ENCODE peak calls at places on chromosomes 16 and 17, in five cellular contexts. N is GM13976, S is tibial artery, L is IMR-90, V is GM12865. F is an unnamed sample.
A peak's percentile ranks its signal among the peaks of the same experiment; 100 is the strongest.

GRCh38 chr17:35244345-35245195 is 1.7 kb downstream of the SLFN5 start:
- DNase-seq in N (peak; percentile 42), S (peak; percentile 85), L (peak; percentile 81), V (peak; percentile 45), F (peak; percentile 99)

GRCh38 chr16:49343291-49343690 is 30.3 kb upstream of the C16orf78 start:
- DNase-seq in N (no peak), S (no peak), L (no peak), V (no peak), F (no peak)

GRCh38 chr17:65556910-65557348 is 4.5 kb downstream of the AXIN2 start:
- DNase-seq in N (no peak), S (no peak), L (no peak), V (no peak), F (no peak)

GRCh38 chr16:815861-816260 is 15.3 kb upstream of the GNG13 start:
- DNase-seq in N (no peak), S (no peak), L (no peak), V (no peak), F (no peak)

GRCh38 chr16:69428652-69429051 is 4.2 kb downstream of the CYB5B start:
- DNase-seq in N (no peak), S (no peak), L (no peak), V (no peak), F (no peak)

GRCh38 chr16:11229906-11230305 is 26.1 kb downstream of the SOCS1 start:
- DNase-seq in N (no peak), S (no peak), L (no peak), V (no peak), F (no peak)

GRCh38 chr16:3458852-3459361 is 15.4 kb downstream of the NAA60 start:
- DNase-seq in N (no peak), S (no peak), L (peak; percentile 15), V (peak; percentile 24), F (peak; percentile 16)

GRCh38 chr17:21193031-21193430 is 20.9 kb downstream of the TMEM11 start:
- DNase-seq in N (no peak), S (no peak), L (no peak), V (no peak), F (peak; percentile 23)

GRCh38 chr17:67974598-67975066 is 21.6 kb downstream of the C17orf58 start:
- DNase-seq in N (no peak), S (no peak), L (no peak), V (no peak), F (no peak)

GRCh38 chr16:74603848-74604247 is 3.1 kb downstream of the GLG1 start:
- DNase-seq in N (no peak), S (peak; percentile 52), L (peak; percentile 21), V (no peak), F (no peak)

GRCh38 chr16:8848231-8848938 is 20.4 kb downstream of the CARHSP1 start:
- DNase-seq in N (peak; percentile 16), S (peak; percentile 60), L (no peak), V (no peak), F (no peak)

GRCh38 chr17:62614142-62614541 is 13.3 kb upstream of the MRC2 start:
- DNase-seq in N (no peak), S (no peak), L (peak; percentile 92), V (no peak), F (no peak)

GRCh38 chr17:13143001-13143400 is 125.2 kb upstream of the ELAC2 start:
- DNase-seq in N (no peak), S (no peak), L (no peak), V (no peak), F (no peak)

GRCh38 chr17:64200080-64201042 is 62.7 kb downstream of the TEX2 start:
- DNase-seq in N (no peak), S (no peak), L (peak; percentile 67), V (peak; percentile 41), F (peak; percentile 53)

GRCh38 chr17:62092784-62093183 is 27.7 kb upstream of the MED13 start:
- DNase-seq in N (no peak), S (no peak), L (no peak), V (no peak), F (no peak)

GRCh38 chr16:67372664-67373063 is 20.6 kb downstream of the TPPP3 start:
- DNase-seq in N (no peak), S (no peak), L (peak; percentile 36), V (peak; percentile 21), F (no peak)

GRCh38 chr16:81536648-81537047 is 92.0 kb downstream of the CMIP start:
- DNase-seq in N (no peak), S (no peak), L (no peak), V (no peak), F (no peak)

GRCh38 chr16:27764869-27765675 is 215.1 kb downstream of the KATNIP start:
- DNase-seq in N (no peak), S (no peak), L (no peak), V (no peak), F (no peak)

GRCh38 chr16:21194771-21195301 is 16.5 kb downstream of the ZP2 start:
- DNase-seq in N (peak; percentile 19), S (no peak), L (no peak), V (peak; percentile 40), F (no peak)

GRCh38 chr17:48478224-48479013 is 48.4 kb upstream of the SKAP1 start:
- DNase-seq in N (peak; percentile 74), S (no peak), L (no peak), V (peak; percentile 77), F (peak; percentile 62)

GRCh38 chr17:14813649-14814048 is 451.5 kb downstream of the PMP22 start:
- DNase-seq in N (no peak), S (no peak), L (no peak), V (no peak), F (peak; percentile 36)
- TF ChIP-seq CTCF in N (no peak), S (no peak), L (no peak), V (no peak), F (peak; percentile 33)

DNA sequence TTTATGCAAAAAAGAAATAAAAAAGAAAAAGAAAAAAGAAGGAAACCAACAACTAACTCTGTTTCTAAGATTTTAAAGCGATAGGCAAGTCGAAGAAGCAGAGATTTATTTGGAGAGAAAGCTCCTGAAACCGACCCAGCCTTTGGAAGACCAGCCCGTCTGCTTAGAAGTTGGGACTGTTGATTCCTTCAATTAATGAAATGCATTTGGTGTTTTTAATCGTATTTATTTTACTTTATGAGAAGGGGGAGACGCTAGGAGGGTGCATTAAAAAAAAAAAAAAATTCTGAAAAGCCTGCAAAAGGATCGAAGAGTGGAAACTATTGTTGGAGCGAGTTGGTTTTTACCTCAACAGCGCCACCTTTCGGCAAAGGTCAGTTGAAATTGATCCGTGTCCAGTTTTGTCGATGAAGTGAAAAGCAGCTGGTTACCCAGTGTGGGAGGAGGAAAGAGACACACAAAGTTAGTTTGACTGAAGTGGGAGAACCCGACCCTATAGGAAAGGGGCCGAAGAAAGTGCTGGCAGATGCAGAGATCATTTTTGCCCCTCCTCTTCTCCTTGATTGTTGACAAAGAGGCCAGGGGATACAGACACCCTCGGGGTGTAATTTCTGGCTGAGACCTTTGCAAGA is 1.6 kb upstream of the MAF start:
- DNase-seq in N (peak; percentile 63), S (peak; percentile 85), L (peak; percentile 38), V (peak; percentile 68), F (peak; percentile 86)
- TF ChIP-seq CTCF in N (peak; percentile 54), S (peak; percentile 70), L (peak; percentile 57), V (peak; percentile 74), F (peak; percentile 81)

GRCh38 chr17:81537856-81538555 is 9.8 kb downstream of the FSCN2 start:
- DNase-seq in N (no peak), S (no peak), L (no peak), V (no peak), F (no peak)
- TF ChIP-seq CTCF in N (no peak), S (no peak), L (no peak), V (no peak), F (no peak)

DNA sequence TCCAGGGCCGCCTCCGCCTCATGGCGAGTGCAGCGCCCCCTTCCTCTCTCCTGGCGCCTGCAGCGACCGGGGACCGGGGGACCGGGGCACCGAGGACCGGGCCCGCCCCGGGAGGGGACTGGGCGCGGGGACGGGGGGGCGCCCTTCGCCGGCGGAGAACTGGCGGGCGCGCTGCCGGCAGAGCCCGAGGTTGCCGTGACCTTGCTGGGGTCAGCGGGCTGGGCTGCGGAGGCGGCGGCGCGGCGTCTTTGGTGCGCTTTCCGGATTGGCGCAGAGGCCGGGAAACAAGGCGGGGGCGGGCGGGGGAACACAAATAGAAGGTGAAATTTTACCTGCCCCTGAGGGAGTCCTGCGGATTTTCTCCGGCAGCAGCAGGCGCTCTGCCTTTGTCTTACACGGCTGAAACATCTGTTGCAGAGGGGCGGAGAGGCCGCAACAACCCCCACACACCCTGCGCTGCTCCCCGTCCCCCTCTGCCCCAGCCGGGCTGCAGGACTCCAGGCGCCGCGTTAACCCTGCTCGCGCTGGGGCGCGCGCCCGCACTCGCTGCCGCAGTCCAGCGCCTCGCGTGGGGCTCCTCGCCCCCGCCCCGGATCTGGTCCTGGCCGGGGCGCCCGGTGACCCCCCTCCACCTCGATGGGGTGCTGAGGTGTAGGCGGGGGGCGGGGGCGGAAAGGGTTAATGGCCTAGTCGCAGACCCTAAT is 53.5 kb downstream of the SREBF1 start:
- DNase-seq in N (peak; percentile 84), S (peak; percentile 79), L (no peak), V (peak; percentile 77), F (peak; percentile 80)
- TF ChIP-seq CTCF in N (peak; percentile 24), S (no peak), L (no peak), V (peak; percentile 27), F (peak; percentile 51)

DNA sequence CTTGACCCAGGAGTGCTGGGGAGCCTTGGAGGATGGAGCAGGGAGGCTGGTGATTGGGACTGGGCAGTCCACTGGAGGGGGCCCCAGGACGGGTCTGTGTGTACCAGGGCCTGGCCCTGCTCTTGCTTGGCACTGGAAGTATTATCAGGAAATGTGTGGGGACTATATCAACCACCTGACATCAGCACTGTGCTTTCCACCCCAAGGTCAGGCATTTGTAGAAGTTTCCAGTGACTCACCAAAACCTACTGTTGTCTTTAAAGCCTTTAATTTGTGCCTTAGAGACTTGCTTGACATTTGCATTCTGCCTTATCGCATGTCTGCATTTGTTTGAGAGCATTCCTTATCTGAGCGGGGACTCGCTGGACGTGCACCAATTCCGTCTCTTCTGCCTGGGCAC is 323.1 kb downstream of the FOXL1 start:
- DNase-seq in N (no peak), S (peak; percentile 60), L (peak; percentile 72), V (no peak), F (no peak)
- TF ChIP-seq CTCF in N (no peak), S (no peak), L (peak; percentile 13), V (no peak), F (no peak)

DNA sequence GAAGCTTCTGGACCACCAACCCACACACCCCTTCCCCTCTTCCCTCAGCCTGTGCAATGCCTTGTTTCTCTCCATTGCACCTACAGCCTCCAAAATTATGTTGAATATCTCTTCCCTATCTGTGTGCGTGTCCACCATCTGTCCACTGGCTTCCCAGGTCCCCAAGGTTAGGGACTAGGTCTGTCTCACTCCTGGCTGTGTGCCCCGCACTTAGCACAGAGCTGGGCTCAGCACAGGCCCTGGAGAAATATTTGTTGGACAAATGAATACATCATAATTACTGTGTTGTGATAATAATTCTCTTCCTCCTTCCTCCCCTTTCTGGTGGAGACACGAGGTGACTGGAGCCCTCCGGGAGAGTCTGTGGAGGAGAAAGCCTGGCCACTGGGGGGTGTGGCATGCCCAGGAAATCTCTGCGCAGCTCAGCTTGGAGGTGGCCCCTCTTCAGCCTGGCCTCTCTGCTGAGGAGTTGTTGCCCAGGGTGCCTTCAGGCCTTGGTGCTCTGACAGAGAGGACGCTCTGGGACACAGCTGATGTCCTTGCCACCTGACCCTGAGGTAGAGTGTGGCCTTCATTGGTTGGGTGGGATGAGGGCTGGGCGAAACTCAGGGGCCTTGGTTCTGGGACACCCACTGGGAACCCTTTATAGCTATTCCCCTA is 3.3 kb upstream of the BRD7 start:
- DNase-seq in N (no peak), S (peak; percentile 80), L (no peak), V (peak; percentile 18), F (peak; percentile 18)
- TF ChIP-seq CTCF in N (no peak), S (peak; percentile 36), L (peak; percentile 24), V (peak; percentile 3), F (no peak)

GRCh38 chr16:17723735-17724134 is 253.0 kb upstream of the XYLT1 start:
- DNase-seq in N (no peak), S (no peak), L (peak; percentile 72), V (no peak), F (no peak)
- TF ChIP-seq CTCF in N (no peak), S (no peak), L (no peak), V (no peak), F (no peak)